ENCODE peak calls at places on chromosomes 7 and 10, in seven cellular contexts. Q, V, G, N, U, Y and E are unnamed samples.

GRCh38 chr7:7446616-7447015 is 89.1 kb downstream of the COL28A1 start:
- DNase-seq in Q (no peak), V (no peak), G (no peak), N (no peak), U (no peak), Y (no peak), E (no peak)

GRCh38 chr10:20473361-20473760 is 423.8 kb downstream of the NEBL start:
- DNase-seq in Q (no peak), V (no peak), G (no peak), N (no peak), U (no peak), Y (no peak), E (no peak)

GRCh38 chr7:114629762-114630161 is 215.1 kb downstream of the FOXP2 start:
- DNase-seq in Q (no peak), V (no peak), G (no peak), N (no peak), U (no peak), Y (no peak), E (no peak)

GRCh38 chr10:6410830-6411229 is 169.2 kb downstream of the PRKCQ start:
- DNase-seq in Q (no peak), V (no peak), G (no peak), N (no peak), U (no peak), Y (no peak), E (no peak)

GRCh38 chr7:38000272-38000671 is 79.8 kb downstream of the EPDR1 start:
- DNase-seq in Q (no peak), V (no peak), G (no peak), N (no peak), U (no peak), Y (no peak), E (no peak)

GRCh38 chr7:132113536-132114409 is 462.5 kb downstream of the PLXNA4 start:
- DNase-seq in Q (no peak), V (no peak), G (no peak), N (no peak), U (peak; percentile 45), Y (no peak), E (no peak)

GRCh38 chr7:70266186-70266585 is 667.9 kb downstream of the AUTS2 start:
- DNase-seq in Q (no peak), V (no peak), G (no peak), N (no peak), U (no peak), Y (no peak), E (no peak)

GRCh38 chr10:24723386-24723787 is 300 bp downstream of the ARHGAP21 start:
- DNase-seq in Q (no peak), V (no peak), G (peak; percentile 53), N (peak; percentile 24), U (peak; percentile 63), Y (no peak), E (no peak)

GRCh38 chr10:113026679-113027078 is 76.6 kb downstream of the TCF7L2 start:
- DNase-seq in Q (no peak), V (peak; percentile 88), G (no peak), N (no peak), U (no peak), Y (no peak), E (no peak)

GRCh38 chr10:14325325-14325955 is 5.3 kb downstream of the FRMD4A start:
- DNase-seq in Q (peak; percentile 36), V (no peak), G (no peak), N (peak; percentile 69), U (no peak), Y (peak; percentile 23), E (no peak)

GRCh38 chr10:116722736-116723427 is 19.5 kb downstream of the HSPA12A start:
- DNase-seq in Q (no peak), V (no peak), G (no peak), N (no peak), U (no peak), Y (no peak), E (no peak)

GRCh38 chr7:151060416-151061234 is 1.2 kb downstream of the SLC4A2 start:
- DNase-seq in Q (no peak), V (no peak), G (no peak), N (no peak), U (no peak), Y (no peak), E (no peak)

GRCh38 chr10:44295619-44296222 is 89.2 kb downstream of the CXCL12 start:
- DNase-seq in Q (no peak), V (no peak), G (no peak), N (no peak), U (no peak), Y (no peak), E (no peak)

GRCh38 chr7:156160811-156161210 is 348.5 kb upstream of the SHH start:
- DNase-seq in Q (no peak), V (no peak), G (no peak), N (no peak), U (peak; percentile 34), Y (no peak), E (no peak)

GRCh38 chr7:82694020-82694419 is 250.4 kb upstream of the CACNA2D1 start:
- DNase-seq in Q (no peak), V (no peak), G (no peak), N (no peak), U (no peak), Y (no peak), E (no peak)

GRCh38 chr7:96285579-96285978 is 36.3 kb downstream of the SLC25A13 start:
- DNase-seq in Q (no peak), V (no peak), G (no peak), N (no peak), U (no peak), Y (no peak), E (no peak)

GRCh38 chr7:48389977-48390376 is 218.7 kb downstream of the ABCA13 start:
- DNase-seq in Q (no peak), V (no peak), G (no peak), N (no peak), U (no peak), Y (no peak), E (peak; percentile 49)

GRCh38 chr10:124378817-124379510 is 39.8 kb downstream of the OAT start:
- DNase-seq in Q (no peak), V (no peak), G (no peak), N (no peak), U (no peak), Y (no peak), E (no peak)

GRCh38 chr7:25519962-25520562 is 291.8 kb upstream of the NPVF start:
- DNase-seq in Q (no peak), V (no peak), G (no peak), N (no peak), U (no peak), Y (no peak), E (no peak)

GRCh38 chr7:129786825-129787563 is 165.8 kb downstream of the UBE2H start:
- DNase-seq in Q (no peak), V (no peak), G (no peak), N (no peak), U (no peak), Y (no peak), E (no peak)

GRCh38 chr7:73829921-73830617 is 727 bp upstream of the CLDN4 start:
- DNase-seq in Q (no peak), V (no peak), G (no peak), N (no peak), U (no peak), Y (no peak), E (no peak)

GRCh38 chr7:48139461-48139860 is 31.8 kb upstream of the ABCA13 start:
- DNase-seq in Q (no peak), V (no peak), G (no peak), N (no peak), U (no peak), Y (peak; percentile 17), E (no peak)

GRCh38 chr7:8823486-8823885 is 390.1 kb downstream of the NXPH1 start:
- DNase-seq in Q (no peak), V (no peak), G (no peak), N (no peak), U (no peak), Y (no peak), E (no peak)

GRCh38 chr10:71644307-71645180 is 75.0 kb downstream of the C10orf105 start:
- DNase-seq in Q (no peak), V (no peak), G (no peak), N (no peak), U (no peak), Y (no peak), E (no peak)

GRCh38 chr10:18140149-18140956 is at the start of gene CACNB2:
- DNase-seq in Q (no peak), V (no peak), G (peak; percentile 38), N (no peak), U (peak; percentile 71), Y (no peak), E (no peak)

GRCh38 chr7:130622866-130623265 is 45.7 kb downstream of the COPG2 start:
- DNase-seq in Q (no peak), V (no peak), G (no peak), N (no peak), U (no peak), Y (no peak), E (no peak)

GRCh38 chr7:99631311-99632109 is 14.8 kb downstream of the ZSCAN25 start:
- DNase-seq in Q (no peak), V (no peak), G (no peak), N (no peak), U (no peak), Y (no peak), E (no peak)

GRCh38 chr10:47051741-47052238 is 140.6 kb downstream of the PTPN20 start:
- DNase-seq in Q (no peak), V (no peak), G (no peak), N (no peak), U (peak; percentile 33), Y (no peak), E (no peak)

GRCh38 chr10:28587970-28588290 is 55.0 kb downstream of the WAC start:
- DNase-seq in Q (no peak), V (no peak), G (no peak), N (no peak), U (no peak), Y (no peak), E (no peak)